ENCODE peak calls at places on chromosomes 12 and 14, in six cellular contexts. P, Z, B, J, E and O are unnamed samples.

GRCh38 chr12:115398311-115398781 is 714.4 kb upstream of the TBX3 start:
- DNase-seq in P (no peak), Z (peak; percentile 42), B (no peak), J (no peak), E (no peak), O (no peak)

GRCh38 chr12:66387067-66387466 is 84.8 kb downstream of the HELB start:
- DNase-seq in P (no peak), Z (no peak), B (no peak), J (no peak), E (no peak), O (no peak)

GRCh38 chr14:92635031-92635430 is 113.4 kb downstream of the LGMN start:
- DNase-seq in P (no peak), Z (no peak), B (no peak), J (no peak), E (peak; percentile 31), O (no peak)

GRCh38 chr14:63986789-63987533 is 134.2 kb downstream of the SYNE2 start:
- DNase-seq in P (no peak), Z (peak; percentile 96), B (no peak), J (no peak), E (no peak), O (peak; percentile 2)

GRCh38 chr14:74508844-74509428 is 15.4 kb downstream of the ISCA2 start:
- DNase-seq in P (no peak), Z (no peak), B (no peak), J (no peak), E (no peak), O (no peak)

GRCh38 chr14:92696356-92696755 is 52.1 kb downstream of the LGMN start:
- DNase-seq in P (no peak), Z (no peak), B (no peak), J (no peak), E (no peak), O (no peak)

GRCh38 chr12:13044002-13044858 is at the start of gene FAM234B:
- DNase-seq in P (peak; percentile 64), Z (peak; percentile 77), B (peak; percentile 37), J (peak; percentile 97), E (peak; percentile 82), O (peak; percentile 76)

GRCh38 chr12:65339161-65339560 is 60.7 kb downstream of the MSRB3 start:
- DNase-seq in P (no peak), Z (no peak), B (no peak), J (no peak), E (no peak), O (no peak)

GRCh38 chr14:32230181-32230580 is 27.1 kb upstream of the RNU6-8 start:
- DNase-seq in P (no peak), Z (peak; percentile 57), B (no peak), J (no peak), E (no peak), O (no peak)

GRCh38 chr14:38065101-38065762 is 142.5 kb upstream of the SSTR1 start:
- DNase-seq in P (no peak), Z (no peak), B (peak; percentile 41), J (no peak), E (no peak), O (no peak)

GRCh38 chr12:82593901-82594396 is 92.8 kb upstream of the TMTC2 start:
- DNase-seq in P (no peak), Z (no peak), B (no peak), J (no peak), E (peak; percentile 26), O (peak; percentile 4)

GRCh38 chr14:24692382-24693352 is 58.7 kb upstream of the GZMB start:
- DNase-seq in P (no peak), Z (no peak), B (peak; percentile 36), J (no peak), E (no peak), O (no peak)

GRCh38 chr14:39376671-39377403 is 55.4 kb downstream of the FBXO33 start:
- DNase-seq in P (no peak), Z (peak; percentile 56), B (no peak), J (no peak), E (no peak), O (no peak)

GRCh38 chr12:115404761-115405470 is 720.9 kb upstream of the TBX3 start:
- DNase-seq in P (no peak), Z (peak; percentile 81), B (no peak), J (no peak), E (no peak), O (no peak)

GRCh38 chr12:64256166-64256800 is 34.2 kb upstream of the KICS2 start:
- DNase-seq in P (no peak), Z (peak; percentile 85), B (no peak), J (no peak), E (peak; percentile 43), O (peak; percentile 44)

GRCh38 chr14:30006695-30007094 is 79.0 kb upstream of the PRKD1 start:
- DNase-seq in P (no peak), Z (no peak), B (no peak), J (no peak), E (no peak), O (no peak)

GRCh38 chr14:23578560-23579310 is at the start of gene JPH4:
- DNase-seq in P (no peak), Z (no peak), B (no peak), J (peak; percentile 53), E (peak; percentile 77), O (no peak)

GRCh38 chr14:64645220-64645891 is 58.9 kb upstream of the PLEKHG3 start:
- DNase-seq in P (no peak), Z (peak; percentile 77), B (no peak), J (no peak), E (no peak), O (peak; percentile 35)

GRCh38 chr14:105475269-105475915 is 771 bp downstream of the CRIP2 start:
- DNase-seq in P (no peak), Z (peak; percentile 61), B (no peak), J (no peak), E (peak; percentile 43), O (no peak)

GRCh38 chr12:28874758-28875157 is 274.3 kb upstream of the FAR2 start:
- DNase-seq in P (no peak), Z (no peak), B (no peak), J (no peak), E (no peak), O (no peak)

GRCh38 chr12:12586879-12587675 is 24.4 kb upstream of the DUSP16 start:
- DNase-seq in P (peak; percentile 62), Z (no peak), B (no peak), J (no peak), E (no peak), O (no peak)

GRCh38 chr12:113005759-113006158 is 27.4 kb downstream of the OAS2 start:
- DNase-seq in P (no peak), Z (peak; percentile 37), B (no peak), J (no peak), E (no peak), O (no peak)